ENCODE peak calls at places on chromosomes 1 and 21, in seven cellular contexts. O, L, B, J, K, P and X are unnamed samples.

GRCh38 chr1:244087611-244088010 is 36.5 kb downstream of the ZBTB18 start:
- DNase-seq in B (no peak), J (peak), O (no peak), P (no peak), K (no peak), L (no peak), X (no peak)

GRCh38 chr21:18204931-18205330 is 39.7 kb upstream of the CHODL start:
- DNase-seq in J (peak), B (no peak), L (no peak), K (no peak), O (no peak), P (no peak), X (no peak)

GRCh38 chr1:200242379-200243041 is 167.3 kb downstream of the ZNF281 start:
- DNase-seq in L (peak), O (no peak), B (no peak), P (no peak), K (no peak), J (no peak), X (no peak)

GRCh38 chr1:146019225-146020057 is 2.1 kb downstream of the HJV start:
- DNase-seq in K (no peak), O (no peak), B (no peak), J (no peak), L (no peak), P (no peak), X (no peak)

GRCh38 chr1:64246294-64246917 is 43.0 kb downstream of the UBE2U start:
- DNase-seq in L (no peak), P (no peak), J (peak), B (no peak), K (no peak), O (no peak), X (no peak)

GRCh38 chr1:49424782-49425181 is 599.0 kb downstream of the AGBL4 start:
- DNase-seq in J (no peak), L (no peak), O (no peak), P (no peak), K (no peak), B (no peak), X (no peak)

GRCh38 chr1:87213126-87213496 is 115.6 kb upstream of the LMO4 start:
- DNase-seq in B (no peak), L (no peak), P (no peak), O (no peak), K (no peak), J (no peak), X (no peak)

GRCh38 chr1:31666290-31666963 is 21.8 kb upstream of the PEF1 start:
- DNase-seq in B (peak), K (no peak), L (no peak), P (no peak), J (no peak), O (no peak), X (no peak)

GRCh38 chr1:54922921-54923421 is 36.0 kb upstream of the DHCR24 start:
- DNase-seq in B (no peak), P (no peak), L (peak), K (no peak), O (peak), J (no peak), X (no peak)

GRCh38 chr21:45638707-45639106 is 4.8 kb upstream of the PCBP3 start:
- DNase-seq in O (no peak), K (no peak), B (no peak), L (no peak), P (no peak), J (peak), X (no peak)

GRCh38 chr1:242129103-242129502 is 130.2 kb upstream of the MAP1LC3C start:
- DNase-seq in L (no peak), K (no peak), P (no peak), O (no peak), J (peak), B (no peak), X (no peak)

GRCh38 chr1:180507826-180508724 is 5.7 kb upstream of the ACBD6 start:
- DNase-seq in K (no peak), O (no peak), B (no peak), P (no peak), L (no peak), J (no peak), X (no peak)

GRCh38 chr1:18560692-18561091 is 70.0 kb upstream of the PAX7 start:
- DNase-seq in L (no peak), O (no peak), K (no peak), B (no peak), P (no peak), J (no peak), X (no peak)

GRCh38 chr1:75643460-75643859 is 32.5 kb upstream of the SLC44A5 start:
- DNase-seq in B (no peak), P (no peak), O (no peak), J (no peak), K (no peak), L (no peak), X (no peak)

GRCh38 chr1:51567653-51568052 is 48.6 kb upstream of the EPS15 start:
- DNase-seq in J (no peak), P (no peak), K (no peak), O (no peak), B (no peak), L (no peak), X (no peak)

GRCh38 chr1:170939476-170939875 is 4.1 kb downstream of the MROH9 start:
- DNase-seq in K (no peak), O (no peak), L (no peak), B (no peak), J (no peak), P (no peak), X (no peak)

GRCh38 chr1:3902111-3902511 is 2.0 kb upstream of the C1orf174 start:
- DNase-seq in B (no peak), J (no peak), K (no peak), P (no peak), O (no peak), L (no peak), X (no peak)

GRCh38 chr1:229452956-229453801 is 19.3 kb upstream of the ACTA1 start:
- DNase-seq in K (no peak), O (no peak), L (no peak), P (no peak), J (peak), B (no peak), X (no peak)

GRCh38 chr1:145871994-145872411 is 13.1 kb upstream of the PIAS3 start:
- DNase-seq in O (peak), B (no peak), K (peak), P (peak), L (peak), J (peak), X (peak)

GRCh38 chr1:161019767-161020572 is 982 bp downstream of the F11R start:
- DNase-seq in K (no peak), O (no peak), L (no peak), B (peak), J (no peak), P (no peak), X (no peak)

GRCh38 chr1:29384496-29385015 is 148.2 kb downstream of the PTPRU start:
- DNase-seq in J (no peak), O (no peak), B (no peak), K (no peak), L (no peak), P (no peak), X (no peak)

GRCh38 chr1:4172659-4173599 is 272.9 kb upstream of the C1orf174 start:
- DNase-seq in B (no peak), L (no peak), J (no peak), O (no peak), K (no peak), P (no peak), X (peak)